ENCODE peak calls at places on chromosomes 4 and X, in four cellular contexts. P, H, S and N are unnamed samples.

GRCh38 chr4:173332963-173333657 is 1.0 kb downstream of the HMGB2 start:
- DNase-seq in P (no peak), S (no peak), H (no peak), N (peak)

GRCh38 chrX:367349-367748 is 19.4 kb downstream of the PPP2R3B start:
- DNase-seq in P (no peak), H (no peak), S (no peak), N (no peak)

GRCh38 chrX:84729809-84730208 is 227.6 kb upstream of the HDX start:
- DNase-seq in H (no peak), P (peak), S (no peak), N (no peak)

GRCh38 chr4:8097721-8098345 is 60.8 kb downstream of the ABLIM2 start:
- DNase-seq in S (no peak), P (no peak), H (no peak), N (no peak)

GRCh38 chr4:125315571-125316390 is 1.0 kb downstream of the FAT4 start:
- DNase-seq in S (peak), P (peak), H (peak), N (peak)

GRCh38 chr4:92031825-92032224 is 271.9 kb upstream of the GRID2 start:
- DNase-seq in P (peak), S (no peak), H (no peak), N (no peak)

GRCh38 chrX:20363003-20363674 is 96.4 kb upstream of the RPS6KA3 start:
- DNase-seq in P (no peak), S (no peak), H (peak), N (no peak)

GRCh38 chr4:24032371-24032989 is 142.6 kb upstream of the PPARGC1A start:
- DNase-seq in S (no peak), H (no peak), P (no peak), N (no peak)

GRCh38 chr4:100288811-100289529 is 98.7 kb upstream of the DDIT4L start:
- DNase-seq in H (no peak), P (no peak), S (no peak), N (no peak)

GRCh38 chr4:42767669-42768068 is 110.8 kb upstream of the ATP8A1 start:
- DNase-seq in H (no peak), S (no peak), P (no peak), N (no peak)

GRCh38 chr4:42768125-42768748 is 111.3 kb upstream of the ATP8A1 start:
- DNase-seq in P (no peak), S (no peak), H (no peak), N (no peak)
- H3K27ac ChIP-seq in P (no peak), S (no peak), H (no peak), N (no peak)

DNA sequence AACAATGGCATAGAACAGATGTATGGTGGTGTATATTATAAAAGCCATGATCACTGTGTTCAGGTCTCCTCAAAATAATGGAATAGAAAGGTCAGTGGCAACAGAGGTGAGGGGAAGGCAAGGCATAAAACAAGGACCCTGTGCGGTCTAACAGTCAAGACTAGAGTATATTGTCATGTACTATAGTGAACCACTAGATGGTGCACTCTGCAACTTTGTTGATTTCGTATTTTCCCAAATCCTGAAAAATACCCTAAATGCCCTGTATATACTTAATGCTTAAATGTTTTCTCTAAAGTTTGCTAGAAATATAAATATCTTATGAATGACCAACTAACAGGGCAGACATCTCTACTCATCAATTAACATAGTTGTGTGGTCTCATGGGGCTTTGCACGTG is 453.0 kb downstream of the PCDH11X start:
- DNase-seq in S (no peak), H (no peak), P (no peak), N (no peak)
- TF ChIP-seq CTCF in S (peak), H (peak), P (peak), N (peak)

GRCh38 chr4:109981936-109982335 is 69.3 kb downstream of the EGF start:
- DNase-seq in S (no peak), P (no peak), H (no peak), N (no peak)

GRCh38 chr4:109978704-109979103 is 66.0 kb downstream of the EGF start:
- DNase-seq in H (peak), S (no peak), P (no peak), N (no peak)

GRCh38 chr4:109982521-109982920 is 69.8 kb downstream of the EGF start:
- DNase-seq in H (no peak), P (no peak), S (no peak), N (no peak)

GRCh38 chr4:109977854-109978501 is 65.3 kb downstream of the EGF start:
- DNase-seq in S (no peak), H (peak), P (no peak), N (peak)

GRCh38 chr4:109979932-109980717 is 67.4 kb downstream of the EGF start:
- DNase-seq in P (no peak), H (peak), S (no peak), N (peak)
- H3K27ac ChIP-seq in P (no peak), H (peak), S (no peak), N (no peak)

GRCh38 chr4:10075953-10076391 is 40.6 kb downstream of the WDR1 start:
- DNase-seq in H (no peak), S (no peak), P (peak), N (no peak)
- TF ChIP-seq CTCF in H (no peak), S (no peak), P (no peak), N (no peak)

GRCh38 chr4:102736636-102737549 is 23.9 kb downstream of the MANBA start:
- DNase-seq in H (peak), S (no peak), P (no peak), N (no peak)

GRCh38 chr4:102734591-102735385 is 26.0 kb downstream of the MANBA start:
- DNase-seq in H (peak), S (no peak), P (no peak), N (no peak)

GRCh38 chr4:102732678-102733445 is 27.9 kb downstream of the MANBA start:
- DNase-seq in P (no peak), S (no peak), H (no peak), N (no peak)

GRCh38 chr4:102735578-102735977 is 25.2 kb downstream of the MANBA start:
- DNase-seq in H (no peak), S (no peak), P (no peak), N (no peak)

DNA sequence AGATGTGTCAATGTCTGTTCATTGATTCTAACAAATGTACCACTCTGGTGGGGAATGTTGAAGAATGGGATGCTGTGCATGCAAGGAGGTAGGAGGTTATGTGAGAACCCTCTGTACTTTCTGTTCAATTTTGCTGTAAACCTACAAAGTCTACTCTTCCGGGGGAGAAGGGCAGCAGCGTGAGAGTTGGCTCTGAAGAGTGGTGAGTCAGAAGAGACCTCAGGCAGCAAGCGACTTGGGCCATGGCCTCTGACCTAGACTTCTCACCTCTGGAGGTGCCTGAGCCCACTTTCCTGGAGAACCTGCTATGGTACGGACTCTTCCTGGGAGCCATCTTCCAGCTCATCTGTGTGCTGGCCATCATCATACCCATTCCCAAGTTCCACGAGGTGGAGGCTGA is 26.7 kb downstream of the MANBA start:
- DNase-seq in P (no peak), H (no peak), S (no peak), N (no peak)
- H3K27ac ChIP-seq in P (no peak), H (peak), S (peak), N (no peak)

DNA sequence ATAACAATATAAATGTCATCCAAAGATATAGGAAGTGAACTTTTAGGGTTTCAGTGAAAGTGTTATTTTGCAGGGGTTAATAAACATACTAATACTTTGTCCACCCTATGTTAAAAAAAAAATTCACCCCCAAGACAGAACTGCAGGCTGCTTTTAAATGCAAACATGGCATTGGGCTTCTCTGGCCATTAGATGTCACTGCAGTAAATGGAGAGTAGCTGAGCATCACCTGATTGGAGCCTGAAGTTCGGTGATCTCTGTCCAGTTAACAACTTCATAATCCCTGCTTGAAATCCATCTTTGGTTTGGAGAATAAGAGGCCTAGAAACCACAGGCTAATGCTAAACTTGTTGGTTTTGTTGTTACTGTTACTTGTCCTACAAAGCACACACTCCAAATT is 18.7 kb downstream of the SLC25A43 start:
- DNase-seq in P (no peak), H (no peak), S (no peak), N (no peak)
- TF ChIP-seq CTCF in P (peak), H (no peak), S (no peak), N (peak)

DNA sequence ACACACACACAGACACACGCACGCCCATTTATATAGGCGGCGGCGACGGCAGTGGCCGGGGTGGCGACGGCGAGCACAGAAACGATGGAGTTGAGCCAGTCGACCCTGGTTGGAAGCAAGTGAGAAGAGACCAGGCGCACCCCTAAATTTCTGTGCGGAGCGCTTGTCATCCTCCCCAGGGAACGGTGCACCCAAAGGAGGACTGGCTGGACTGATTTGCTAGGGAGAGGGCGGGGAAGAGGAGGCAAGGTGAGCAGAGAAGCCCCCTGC is 296 bp downstream of the NHS start:
- DNase-seq in S (no peak), H (no peak), P (no peak), N (no peak)
- H3K27ac ChIP-seq in S (peak), H (no peak), P (no peak), N (peak)

GRCh38 chr4:81905966-81906365 is 434.3 kb upstream of the RASGEF1B start:
- DNase-seq in P (no peak), H (no peak), S (no peak), N (no peak)
- TF ChIP-seq CTCF in P (no peak), H (no peak), S (no peak), N (no peak)

DNA sequence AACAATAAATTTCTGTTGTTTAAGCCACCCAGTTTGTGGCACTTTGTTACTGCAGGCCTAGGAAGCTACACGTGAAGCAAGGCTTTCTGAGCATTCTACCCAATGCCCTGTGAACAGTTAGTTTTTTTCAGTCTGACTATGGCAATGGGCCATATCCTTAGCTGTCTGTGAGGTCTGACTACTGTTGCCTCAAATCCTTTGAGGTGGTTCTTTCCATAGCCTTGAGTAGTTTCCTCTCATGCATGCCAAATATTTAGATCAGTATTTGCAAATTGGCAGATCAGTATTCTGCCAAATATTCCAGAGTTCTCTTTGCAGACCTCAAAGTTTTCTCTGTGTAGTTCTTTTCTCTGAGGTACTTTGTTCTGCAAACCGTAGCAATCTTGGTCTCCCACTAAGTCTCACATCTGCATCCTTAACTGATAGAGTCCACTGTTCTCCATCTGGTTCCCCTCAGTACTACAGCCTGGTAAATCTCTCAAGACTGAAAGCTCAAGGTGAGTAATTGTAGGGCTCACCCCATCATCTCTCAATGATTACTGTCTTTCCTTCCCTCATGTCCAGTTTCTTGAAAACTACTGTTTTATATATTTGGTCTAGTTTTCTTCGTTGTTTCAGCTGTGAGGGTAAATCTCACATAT is 984.9 kb upstream of the INTU start:
- DNase-seq in P (no peak), H (peak), S (no peak), N (no peak)
- H3K27ac ChIP-seq in P (no peak), H (no peak), S (no peak), N (no peak)